ENCODE peak calls at places on chromosomes 12 and 14, in nine cellular contexts. One of them, this sample, is unnamed.

GRCh38 chr12:3236345-3237153 is 159.4 kb downstream of the TSPAN9 start:
- DNase-seq in heart left ventricle: no peak
- DNase-seq in Peyer's patch: no peak
- DNase-seq in CD8-positive, alpha-beta T cell: no peak
- DNase-seq in SK-N-SH: peak
- DNase-seq in IMR-90: peak
- DNase-seq in testis: no peak
- DNase-seq in AG04450: no peak
- DNase-seq in neural progenitor cell: peak
- DNase-seq in this sample: peak

GRCh38 chr12:77685112-77685511 is 145.6 kb upstream of the NAV3 start:
- DNase-seq in heart left ventricle: peak
- DNase-seq in Peyer's patch: no peak
- DNase-seq in CD8-positive, alpha-beta T cell: no peak
- DNase-seq in SK-N-SH: peak
- DNase-seq in IMR-90: peak
- DNase-seq in testis: peak
- DNase-seq in AG04450: peak
- DNase-seq in neural progenitor cell: peak
- DNase-seq in this sample: peak

GRCh38 chr14:73764881-73765280 is 50.7 kb upstream of the PNMA1 start:
- DNase-seq in heart left ventricle: no peak
- DNase-seq in Peyer's patch: peak
- DNase-seq in CD8-positive, alpha-beta T cell: no peak
- DNase-seq in SK-N-SH: no peak
- DNase-seq in IMR-90: no peak
- DNase-seq in testis: no peak
- DNase-seq in AG04450: no peak
- DNase-seq in neural progenitor cell: no peak
- DNase-seq in this sample: no peak

GRCh38 chr14:24430143-24430681 is 458 bp downstream of the KHNYN start:
- DNase-seq in heart left ventricle: peak
- DNase-seq in Peyer's patch: no peak
- DNase-seq in CD8-positive, alpha-beta T cell: peak
- DNase-seq in SK-N-SH: peak
- DNase-seq in IMR-90: peak
- DNase-seq in testis: peak
- DNase-seq in AG04450: no peak
- DNase-seq in neural progenitor cell: peak
- DNase-seq in this sample: peak

GRCh38 chr12:452667-453210 is 7.0 kb upstream of the B4GALNT3 start:
- DNase-seq in heart left ventricle: peak
- DNase-seq in Peyer's patch: no peak
- DNase-seq in CD8-positive, alpha-beta T cell: peak
- DNase-seq in SK-N-SH: no peak
- DNase-seq in IMR-90: no peak
- DNase-seq in testis: peak
- DNase-seq in AG04450: no peak
- DNase-seq in neural progenitor cell: no peak
- DNase-seq in this sample: no peak

GRCh38 chr12:124006582-124007170 is 33.7 kb downstream of the ZNF664 start:
- DNase-seq in heart left ventricle: no peak
- DNase-seq in Peyer's patch: no peak
- DNase-seq in CD8-positive, alpha-beta T cell: no peak
- DNase-seq in SK-N-SH: no peak
- DNase-seq in IMR-90: no peak
- DNase-seq in testis: no peak
- DNase-seq in AG04450: no peak
- DNase-seq in neural progenitor cell: no peak
- DNase-seq in this sample: no peak

GRCh38 chr14:92532490-92533163 is 19.0 kb downstream of the RIN3 start:
- DNase-seq in heart left ventricle: no peak
- DNase-seq in Peyer's patch: no peak
- DNase-seq in CD8-positive, alpha-beta T cell: no peak
- DNase-seq in SK-N-SH: no peak
- DNase-seq in IMR-90: no peak
- DNase-seq in testis: peak
- DNase-seq in AG04450: no peak
- DNase-seq in neural progenitor cell: no peak
- DNase-seq in this sample: no peak

GRCh38 chr12:15776532-15776931 is 12.7 kb downstream of the EPS8 start:
- DNase-seq in heart left ventricle: no peak
- DNase-seq in Peyer's patch: no peak
- DNase-seq in CD8-positive, alpha-beta T cell: no peak
- DNase-seq in SK-N-SH: no peak
- DNase-seq in IMR-90: no peak
- DNase-seq in testis: no peak
- DNase-seq in AG04450: no peak
- DNase-seq in neural progenitor cell: no peak
- DNase-seq in this sample: no peak

GRCh38 chr12:11580125-11580751 is 69.2 kb upstream of the ETV6 start:
- DNase-seq in heart left ventricle: no peak
- DNase-seq in Peyer's patch: no peak
- DNase-seq in CD8-positive, alpha-beta T cell: no peak
- DNase-seq in SK-N-SH: no peak
- DNase-seq in IMR-90: peak
- DNase-seq in testis: peak
- DNase-seq in AG04450: peak
- DNase-seq in neural progenitor cell: no peak
- DNase-seq in this sample: no peak

GRCh38 chr14:59482120-59482434 is 2.1 kb downstream of the L3HYPDH start:
- DNase-seq in heart left ventricle: no peak
- DNase-seq in Peyer's patch: no peak
- DNase-seq in CD8-positive, alpha-beta T cell: no peak
- DNase-seq in SK-N-SH: no peak
- DNase-seq in IMR-90: no peak
- DNase-seq in testis: no peak
- DNase-seq in AG04450: no peak
- DNase-seq in neural progenitor cell: no peak
- DNase-seq in this sample: no peak

GRCh38 chr12:40980346-40981005 is 207.6 kb upstream of the PDZRN4 start:
- DNase-seq in heart left ventricle: no peak
- DNase-seq in Peyer's patch: no peak
- DNase-seq in CD8-positive, alpha-beta T cell: no peak
- DNase-seq in SK-N-SH: no peak
- DNase-seq in IMR-90: peak
- DNase-seq in testis: no peak
- DNase-seq in AG04450: no peak
- DNase-seq in neural progenitor cell: no peak
- DNase-seq in this sample: no peak

GRCh38 chr14:38366374-38366773 is 110.5 kb upstream of the CLEC14A start:
- DNase-seq in heart left ventricle: no peak
- DNase-seq in Peyer's patch: no peak
- DNase-seq in CD8-positive, alpha-beta T cell: no peak
- DNase-seq in SK-N-SH: no peak
- DNase-seq in IMR-90: no peak
- DNase-seq in testis: no peak
- DNase-seq in AG04450: no peak
- DNase-seq in neural progenitor cell: no peak
- DNase-seq in this sample: peak

GRCh38 chr14:79357307-79357706 is 854.0 kb downstream of the DIO2 start:
- DNase-seq in heart left ventricle: no peak
- DNase-seq in Peyer's patch: no peak
- DNase-seq in CD8-positive, alpha-beta T cell: no peak
- DNase-seq in SK-N-SH: no peak
- DNase-seq in IMR-90: no peak
- DNase-seq in testis: no peak
- DNase-seq in AG04450: no peak
- DNase-seq in neural progenitor cell: no peak
- DNase-seq in this sample: no peak

GRCh38 chr14:79354336-79354735 is 857.0 kb downstream of the DIO2 start:
- DNase-seq in heart left ventricle: no peak
- DNase-seq in Peyer's patch: no peak
- DNase-seq in CD8-positive, alpha-beta T cell: no peak
- DNase-seq in SK-N-SH: no peak
- DNase-seq in IMR-90: peak
- DNase-seq in testis: no peak
- DNase-seq in AG04450: no peak
- DNase-seq in neural progenitor cell: no peak
- DNase-seq in this sample: no peak

GRCh38 chr14:79352026-79352425 is 859.3 kb downstream of the DIO2 start:
- DNase-seq in heart left ventricle: no peak
- DNase-seq in Peyer's patch: no peak
- DNase-seq in CD8-positive, alpha-beta T cell: no peak
- DNase-seq in SK-N-SH: no peak
- DNase-seq in IMR-90: peak
- DNase-seq in testis: no peak
- DNase-seq in AG04450: no peak
- DNase-seq in neural progenitor cell: no peak
- DNase-seq in this sample: no peak

DNA sequence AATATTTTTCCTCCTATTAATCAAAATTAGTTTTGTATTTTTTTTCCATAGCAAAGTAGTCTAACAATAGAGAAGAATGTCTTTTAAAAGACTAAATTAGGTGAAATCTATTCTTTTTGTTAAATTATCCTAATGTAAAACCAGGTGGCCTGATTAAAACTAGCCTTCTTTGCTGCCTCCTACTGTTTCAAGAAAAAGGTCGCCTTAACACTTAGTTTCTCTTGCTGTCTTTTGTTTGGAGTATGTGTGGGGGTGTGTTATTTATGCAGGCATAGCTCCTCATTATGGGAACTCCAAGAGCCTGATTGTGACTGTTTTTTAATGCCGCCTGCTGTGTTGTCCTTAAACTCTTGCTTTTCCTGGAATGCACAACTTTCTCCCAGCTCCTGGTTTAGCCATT is 855.3 kb downstream of the DIO2 start:
- DNase-seq in heart left ventricle: no peak
- DNase-seq in Peyer's patch: no peak
- DNase-seq in CD8-positive, alpha-beta T cell: no peak
- DNase-seq in SK-N-SH: no peak
- DNase-seq in IMR-90: peak
- DNase-seq in testis: no peak
- DNase-seq in AG04450: no peak
- DNase-seq in neural progenitor cell: peak
- DNase-seq in this sample: peak
- TF ChIP-seq CTCF in heart left ventricle: no peak
- TF ChIP-seq CTCF in Peyer's patch: no peak
- TF ChIP-seq CTCF in CD8-positive, alpha-beta T cell: no peak
- TF ChIP-seq CTCF in SK-N-SH: no peak
- TF ChIP-seq CTCF in IMR-90: no peak
- TF ChIP-seq CTCF in testis: no peak
- TF ChIP-seq CTCF in AG04450: peak
- TF ChIP-seq CTCF in neural progenitor cell: peak
- TF ChIP-seq CTCF in this sample: peak

GRCh38 chr12:47900480-47901129 is 4.2 kb downstream of the VDR start:
- DNase-seq in heart left ventricle: no peak
- DNase-seq in Peyer's patch: peak
- DNase-seq in CD8-positive, alpha-beta T cell: no peak
- DNase-seq in SK-N-SH: no peak
- DNase-seq in IMR-90: no peak
- DNase-seq in testis: no peak
- DNase-seq in AG04450: no peak
- DNase-seq in neural progenitor cell: no peak
- DNase-seq in this sample: peak

GRCh38 chr12:47899466-47899865 is 5.3 kb downstream of the VDR start:
- DNase-seq in heart left ventricle: no peak
- DNase-seq in Peyer's patch: no peak
- DNase-seq in CD8-positive, alpha-beta T cell: no peak
- DNase-seq in SK-N-SH: no peak
- DNase-seq in IMR-90: no peak
- DNase-seq in testis: no peak
- DNase-seq in AG04450: no peak
- DNase-seq in neural progenitor cell: no peak
- DNase-seq in this sample: no peak

GRCh38 chr12:47902131-47902639 is 2.6 kb downstream of the VDR start:
- DNase-seq in heart left ventricle: no peak
- DNase-seq in Peyer's patch: no peak
- DNase-seq in CD8-positive, alpha-beta T cell: no peak
- DNase-seq in SK-N-SH: no peak
- DNase-seq in IMR-90: no peak
- DNase-seq in testis: no peak
- DNase-seq in AG04450: no peak
- DNase-seq in neural progenitor cell: no peak
- DNase-seq in this sample: no peak

GRCh38 chr12:47901285-47902093 is 3.3 kb downstream of the VDR start:
- DNase-seq in heart left ventricle: no peak
- DNase-seq in Peyer's patch: no peak
- DNase-seq in CD8-positive, alpha-beta T cell: no peak
- DNase-seq in SK-N-SH: no peak
- DNase-seq in IMR-90: no peak
- DNase-seq in testis: no peak
- DNase-seq in AG04450: no peak
- DNase-seq in neural progenitor cell: no peak
- DNase-seq in this sample: no peak

GRCh38 chr12:47900101-47900479 is 4.7 kb downstream of the VDR start:
- DNase-seq in heart left ventricle: no peak
- DNase-seq in Peyer's patch: no peak
- DNase-seq in CD8-positive, alpha-beta T cell: no peak
- DNase-seq in SK-N-SH: no peak
- DNase-seq in IMR-90: no peak
- DNase-seq in testis: no peak
- DNase-seq in AG04450: no peak
- DNase-seq in neural progenitor cell: no peak
- DNase-seq in this sample: no peak
- H3K27ac ChIP-seq in heart left ventricle: no peak
- H3K27ac ChIP-seq in Peyer's patch: peak
- H3K27ac ChIP-seq in CD8-positive, alpha-beta T cell: no peak
- H3K27ac ChIP-seq in SK-N-SH: no peak
- H3K27ac ChIP-seq in IMR-90: no peak
- H3K27ac ChIP-seq in testis: no peak
- H3K27ac ChIP-seq in AG04450: no peak
- H3K27ac ChIP-seq in neural progenitor cell: no peak
- H3K27ac ChIP-seq in this sample: no peak

DNA sequence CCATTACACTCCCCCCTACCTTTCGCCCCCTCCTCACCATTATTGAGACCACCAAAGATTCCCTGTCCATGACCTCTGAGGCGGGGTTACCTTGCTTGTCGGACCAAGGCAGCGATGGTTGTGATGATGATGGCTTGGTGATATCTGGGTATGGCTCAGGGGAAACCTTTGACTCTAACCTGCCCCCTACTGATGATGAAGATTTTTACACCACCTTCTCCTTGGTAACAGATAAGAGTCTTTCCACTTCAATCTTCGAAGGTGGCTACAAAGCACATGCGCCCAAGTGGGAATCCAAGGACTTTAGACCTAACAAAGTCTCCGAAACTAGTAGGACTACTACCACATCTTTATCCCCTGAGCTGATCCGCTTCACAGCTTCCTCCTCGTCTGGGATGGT is 350.2 kb downstream of the DIO2 start:
- DNase-seq in heart left ventricle: no peak
- DNase-seq in Peyer's patch: no peak
- DNase-seq in CD8-positive, alpha-beta T cell: no peak
- DNase-seq in SK-N-SH: no peak
- DNase-seq in IMR-90: no peak
- DNase-seq in testis: no peak
- DNase-seq in AG04450: no peak
- DNase-seq in neural progenitor cell: no peak
- DNase-seq in this sample: peak
- TF ChIP-seq CTCF in heart left ventricle: no peak
- TF ChIP-seq CTCF in Peyer's patch: no peak
- TF ChIP-seq CTCF in CD8-positive, alpha-beta T cell: no peak
- TF ChIP-seq CTCF in SK-N-SH: peak
- TF ChIP-seq CTCF in IMR-90: no peak
- TF ChIP-seq CTCF in testis: no peak
- TF ChIP-seq CTCF in AG04450: peak
- TF ChIP-seq CTCF in neural progenitor cell: peak
- TF ChIP-seq CTCF in this sample: peak

DNA sequence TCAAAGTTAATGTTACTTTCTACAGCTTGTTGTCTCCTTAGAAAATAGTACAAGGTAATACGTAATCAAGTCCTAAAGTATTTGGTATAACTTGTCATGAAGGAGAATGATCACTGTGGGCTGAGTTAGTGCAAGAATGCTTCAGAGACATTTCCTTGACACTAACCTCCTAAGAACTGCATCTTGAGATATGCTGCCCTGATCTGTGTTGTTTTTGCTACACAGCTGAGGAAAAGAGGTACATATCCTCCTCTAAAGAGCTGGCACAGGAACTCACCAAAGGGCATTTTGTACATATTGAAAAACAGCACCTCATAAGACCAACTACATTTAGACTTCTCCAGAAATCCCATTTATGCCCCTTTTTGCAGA is 28.7 kb downstream of the RAP1B start:
- DNase-seq in heart left ventricle: no peak
- DNase-seq in Peyer's patch: no peak
- DNase-seq in CD8-positive, alpha-beta T cell: no peak
- DNase-seq in SK-N-SH: no peak
- DNase-seq in IMR-90: no peak
- DNase-seq in testis: no peak
- DNase-seq in AG04450: no peak
- DNase-seq in neural progenitor cell: no peak
- DNase-seq in this sample: no peak
- H3K27ac ChIP-seq in heart left ventricle: no peak
- H3K27ac ChIP-seq in Peyer's patch: no peak
- H3K27ac ChIP-seq in CD8-positive, alpha-beta T cell: peak
- H3K27ac ChIP-seq in SK-N-SH: no peak
- H3K27ac ChIP-seq in IMR-90: no peak
- H3K27ac ChIP-seq in testis: no peak
- H3K27ac ChIP-seq in AG04450: no peak
- H3K27ac ChIP-seq in neural progenitor cell: no peak
- H3K27ac ChIP-seq in this sample: no peak

This sample was measured in GM23338.